ENCODE peak calls at places on chromosomes 4 and X, in six cellular contexts. One of them, this sample, is unnamed.

GRCh38 chrX:47143894-47144625 is 442 bp downstream of the NDUFB11 start:
- DNase-seq in AG04449: no peak
- DNase-seq in suprapubic skin: no peak
- DNase-seq in cardiac muscle cell: peak
- DNase-seq in AG10803: peak
- DNase-seq in SK-N-SH: peak
- DNase-seq in this sample: no peak

GRCh38 chr4:10442976-10443375 is 14.2 kb downstream of the ZNF518B start:
- DNase-seq in AG04449: no peak
- DNase-seq in suprapubic skin: no peak
- DNase-seq in cardiac muscle cell: peak
- DNase-seq in AG10803: no peak
- DNase-seq in SK-N-SH: no peak
- DNase-seq in this sample: no peak

GRCh38 chrX:78092296-78092695 is 11.8 kb upstream of the PGK1 start:
- DNase-seq in AG04449: no peak
- DNase-seq in suprapubic skin: no peak
- DNase-seq in cardiac muscle cell: peak
- DNase-seq in AG10803: peak
- DNase-seq in SK-N-SH: no peak
- DNase-seq in this sample: no peak

GRCh38 chr4:31107362-31107761 is 387.2 kb downstream of the PCDH7 start:
- DNase-seq in AG04449: no peak
- DNase-seq in suprapubic skin: no peak
- DNase-seq in cardiac muscle cell: no peak
- DNase-seq in AG10803: no peak
- DNase-seq in SK-N-SH: no peak
- DNase-seq in this sample: no peak

GRCh38 chr4:121665371-121665770 is 31.4 kb downstream of the ANXA5 start:
- DNase-seq in AG04449: no peak
- DNase-seq in suprapubic skin: no peak
- DNase-seq in cardiac muscle cell: no peak
- DNase-seq in AG10803: no peak
- DNase-seq in SK-N-SH: no peak
- DNase-seq in this sample: no peak

GRCh38 chr4:118120120-118120760 is 86.0 kb downstream of the NDST3 start:
- DNase-seq in AG04449: no peak
- DNase-seq in suprapubic skin: no peak
- DNase-seq in cardiac muscle cell: no peak
- DNase-seq in AG10803: no peak
- DNase-seq in SK-N-SH: no peak
- DNase-seq in this sample: no peak

GRCh38 chr4:24849662-24850280 is 54.4 kb downstream of the SOD3 start:
- DNase-seq in AG04449: no peak
- DNase-seq in suprapubic skin: no peak
- DNase-seq in cardiac muscle cell: no peak
- DNase-seq in AG10803: peak
- DNase-seq in SK-N-SH: no peak
- DNase-seq in this sample: no peak

GRCh38 chrX:32281853-32282252 is 929.5 kb downstream of the DMD start:
- DNase-seq in AG04449: no peak
- DNase-seq in suprapubic skin: no peak
- DNase-seq in cardiac muscle cell: no peak
- DNase-seq in AG10803: no peak
- DNase-seq in SK-N-SH: no peak
- DNase-seq in this sample: no peak

GRCh38 chr4:106986486-106986885 is 49.6 kb downstream of the DKK2 start:
- DNase-seq in AG04449: peak
- DNase-seq in suprapubic skin: no peak
- DNase-seq in cardiac muscle cell: no peak
- DNase-seq in AG10803: peak
- DNase-seq in SK-N-SH: peak
- DNase-seq in this sample: no peak

GRCh38 chrX:138897621-138898492 is 186.3 kb upstream of the FGF13 start:
- DNase-seq in AG04449: no peak
- DNase-seq in suprapubic skin: no peak
- DNase-seq in cardiac muscle cell: no peak
- DNase-seq in AG10803: no peak
- DNase-seq in SK-N-SH: no peak
- DNase-seq in this sample: no peak

GRCh38 chrX:76428243-76429130 is 977 bp downstream of the MAGEE1 start:
- DNase-seq in AG04449: no peak
- DNase-seq in suprapubic skin: peak
- DNase-seq in cardiac muscle cell: no peak
- DNase-seq in AG10803: no peak
- DNase-seq in SK-N-SH: peak
- DNase-seq in this sample: peak

GRCh38 chr4:121714548-121714947 is 17.8 kb upstream of the ANXA5 start:
- DNase-seq in AG04449: no peak
- DNase-seq in suprapubic skin: no peak
- DNase-seq in cardiac muscle cell: no peak
- DNase-seq in AG10803: no peak
- DNase-seq in SK-N-SH: no peak
- DNase-seq in this sample: no peak

GRCh38 chr4:38980903-38981676 is 51.1 kb downstream of the TMEM156 start:
- DNase-seq in AG04449: peak
- DNase-seq in suprapubic skin: no peak
- DNase-seq in cardiac muscle cell: peak
- DNase-seq in AG10803: peak
- DNase-seq in SK-N-SH: peak
- DNase-seq in this sample: no peak

GRCh38 chr4:144402176-144402575 is 243.8 kb upstream of the HHIP start:
- DNase-seq in AG04449: no peak
- DNase-seq in suprapubic skin: no peak
- DNase-seq in cardiac muscle cell: no peak
- DNase-seq in AG10803: no peak
- DNase-seq in SK-N-SH: no peak
- DNase-seq in this sample: no peak

GRCh38 chr4:37828843-37829242 is 2.4 kb downstream of the PGM2 start:
- DNase-seq in AG04449: no peak
- DNase-seq in suprapubic skin: no peak
- DNase-seq in cardiac muscle cell: no peak
- DNase-seq in AG10803: no peak
- DNase-seq in SK-N-SH: no peak
- DNase-seq in this sample: no peak

GRCh38 chr4:140659935-140660710 is 91.4 kb upstream of the UCP1 start:
- DNase-seq in AG04449: no peak
- DNase-seq in suprapubic skin: no peak
- DNase-seq in cardiac muscle cell: no peak
- DNase-seq in AG10803: no peak
- DNase-seq in SK-N-SH: no peak
- DNase-seq in this sample: no peak

GRCh38 chr4:47668810-47669408 is 169.0 kb downstream of the CORIN start:
- DNase-seq in AG04449: no peak
- DNase-seq in suprapubic skin: no peak
- DNase-seq in cardiac muscle cell: peak
- DNase-seq in AG10803: peak
- DNase-seq in SK-N-SH: peak
- DNase-seq in this sample: no peak

GRCh38 chr4:122224348-122224747 is 72.2 kb downstream of the BLTP1 start:
- DNase-seq in AG04449: no peak
- DNase-seq in suprapubic skin: no peak
- DNase-seq in cardiac muscle cell: peak
- DNase-seq in AG10803: peak
- DNase-seq in SK-N-SH: no peak
- DNase-seq in this sample: no peak

GRCh38 chrX:21738145-21738949 is 19.6 kb downstream of the SMPX start:
- DNase-seq in AG04449: no peak
- DNase-seq in suprapubic skin: no peak
- DNase-seq in cardiac muscle cell: no peak
- DNase-seq in AG10803: no peak
- DNase-seq in SK-N-SH: no peak
- DNase-seq in this sample: no peak

GRCh38 chrX:13685126-13685763 is 3.7 kb upstream of the RAB9A start:
- DNase-seq in AG04449: no peak
- DNase-seq in suprapubic skin: no peak
- DNase-seq in cardiac muscle cell: no peak
- DNase-seq in AG10803: no peak
- DNase-seq in SK-N-SH: no peak
- DNase-seq in this sample: no peak

GRCh38 chrX:123121241-123121640 is 62.8 kb upstream of the GRIA3 start:
- DNase-seq in AG04449: no peak
- DNase-seq in suprapubic skin: no peak
- DNase-seq in cardiac muscle cell: no peak
- DNase-seq in AG10803: peak
- DNase-seq in SK-N-SH: no peak
- DNase-seq in this sample: no peak

GRCh38 chr4:39976945-39977488 is 694 bp downstream of the PDS5A start:
- DNase-seq in AG04449: no peak
- DNase-seq in suprapubic skin: no peak
- DNase-seq in cardiac muscle cell: peak
- DNase-seq in AG10803: no peak
- DNase-seq in SK-N-SH: no peak
- DNase-seq in this sample: peak

GRCh38 chrX:39813631-39814246 is 284.0 kb downstream of the BCOR start:
- DNase-seq in AG04449: no peak
- DNase-seq in suprapubic skin: peak
- DNase-seq in cardiac muscle cell: peak
- DNase-seq in AG10803: peak
- DNase-seq in SK-N-SH: peak
- DNase-seq in this sample: no peak

GRCh38 chr4:17884511-17884910 is 73.7 kb downstream of the NCAPG start:
- DNase-seq in AG04449: no peak
- DNase-seq in suprapubic skin: no peak
- DNase-seq in cardiac muscle cell: no peak
- DNase-seq in AG10803: no peak
- DNase-seq in SK-N-SH: no peak
- DNase-seq in this sample: no peak

GRCh38 chr4:132218406-132218805 is 930.7 kb upstream of the PCDH10 start:
- DNase-seq in AG04449: no peak
- DNase-seq in suprapubic skin: no peak
- DNase-seq in cardiac muscle cell: no peak
- DNase-seq in AG10803: no peak
- DNase-seq in SK-N-SH: no peak
- DNase-seq in this sample: no peak

GRCh38 chr4:140095694-140096482 is 58.1 kb downstream of the MAML3 start:
- DNase-seq in AG04449: peak
- DNase-seq in suprapubic skin: no peak
- DNase-seq in cardiac muscle cell: peak
- DNase-seq in AG10803: peak
- DNase-seq in SK-N-SH: peak
- DNase-seq in this sample: no peak

GRCh38 chr4:26985836-26986235 is 125.2 kb downstream of the STIM2 start:
- DNase-seq in AG04449: no peak
- DNase-seq in suprapubic skin: no peak
- DNase-seq in cardiac muscle cell: peak
- DNase-seq in AG10803: no peak
- DNase-seq in SK-N-SH: no peak
- DNase-seq in this sample: no peak

GRCh38 chrX:72609313-72609712 is 36.7 kb upstream of the HDAC8 start:
- DNase-seq in AG04449: no peak
- DNase-seq in suprapubic skin: no peak
- DNase-seq in cardiac muscle cell: peak
- DNase-seq in AG10803: no peak
- DNase-seq in SK-N-SH: no peak
- DNase-seq in this sample: no peak

GRCh38 chr4:59936566-59936965 is 1263.6 kb upstream of the ADGRL3 start:
- DNase-seq in AG04449: no peak
- DNase-seq in suprapubic skin: no peak
- DNase-seq in cardiac muscle cell: no peak
- DNase-seq in AG10803: no peak
- DNase-seq in SK-N-SH: no peak
- DNase-seq in this sample: no peak

GRCh38 chr4:87803421-87803820 is 4.1 kb downstream of the IBSP start:
- DNase-seq in AG04449: no peak
- DNase-seq in suprapubic skin: no peak
- DNase-seq in cardiac muscle cell: no peak
- DNase-seq in AG10803: peak
- DNase-seq in SK-N-SH: no peak
- DNase-seq in this sample: no peak

GRCh38 chr4:10161840-10162239 is 45.2 kb upstream of the WDR1 start:
- DNase-seq in AG04449: no peak
- DNase-seq in suprapubic skin: no peak
- DNase-seq in cardiac muscle cell: no peak
- DNase-seq in AG10803: no peak
- DNase-seq in SK-N-SH: no peak
- DNase-seq in this sample: no peak

GRCh38 chr4:104907991-104908390 is 238.7 kb upstream of the TET2 start:
- DNase-seq in AG04449: no peak
- DNase-seq in suprapubic skin: no peak
- DNase-seq in cardiac muscle cell: no peak
- DNase-seq in AG10803: no peak
- DNase-seq in SK-N-SH: no peak
- DNase-seq in this sample: no peak
- TF ChIP-seq CTCF in AG04449: no peak
- TF ChIP-seq CTCF in suprapubic skin: no peak
- TF ChIP-seq CTCF in cardiac muscle cell: no peak
- TF ChIP-seq CTCF in AG10803: no peak
- TF ChIP-seq CTCF in SK-N-SH: no peak
- TF ChIP-seq CTCF in this sample: no peak

GRCh38 chr4:92968996-92969395 is 665.2 kb downstream of the GRID2 start:
- DNase-seq in AG04449: no peak
- DNase-seq in suprapubic skin: no peak
- DNase-seq in cardiac muscle cell: no peak
- DNase-seq in AG10803: no peak
- DNase-seq in SK-N-SH: no peak
- DNase-seq in this sample: no peak
- TF ChIP-seq CTCF in AG04449: no peak
- TF ChIP-seq CTCF in suprapubic skin: no peak
- TF ChIP-seq CTCF in cardiac muscle cell: no peak
- TF ChIP-seq CTCF in AG10803: no peak
- TF ChIP-seq CTCF in SK-N-SH: no peak
- TF ChIP-seq CTCF in this sample: no peak

GRCh38 chrX:54484666-54485065 is 11.4 kb downstream of the FGD1 start:
- DNase-seq in AG04449: no peak
- DNase-seq in suprapubic skin: no peak
- DNase-seq in cardiac muscle cell: no peak
- DNase-seq in AG10803: peak
- DNase-seq in SK-N-SH: peak
- DNase-seq in this sample: no peak

GRCh38 chrX:54483946-54484345 is 12.1 kb downstream of the FGD1 start:
- DNase-seq in AG04449: no peak
- DNase-seq in suprapubic skin: no peak
- DNase-seq in cardiac muscle cell: no peak
- DNase-seq in AG10803: no peak
- DNase-seq in SK-N-SH: no peak
- DNase-seq in this sample: no peak

GRCh38 chrX:54482839-54483593 is 13.0 kb downstream of the FGD1 start:
- DNase-seq in AG04449: no peak
- DNase-seq in suprapubic skin: no peak
- DNase-seq in cardiac muscle cell: no peak
- DNase-seq in AG10803: peak
- DNase-seq in SK-N-SH: peak
- DNase-seq in this sample: no peak

GRCh38 chrX:54479471-54480122 is 16.4 kb downstream of the FGD1 start:
- DNase-seq in AG04449: no peak
- DNase-seq in suprapubic skin: no peak
- DNase-seq in cardiac muscle cell: peak
- DNase-seq in AG10803: no peak
- DNase-seq in SK-N-SH: no peak
- DNase-seq in this sample: no peak

GRCh38 chrX:54481751-54482150 is 14.3 kb downstream of the FGD1 start:
- DNase-seq in AG04449: no peak
- DNase-seq in suprapubic skin: no peak
- DNase-seq in cardiac muscle cell: no peak
- DNase-seq in AG10803: no peak
- DNase-seq in SK-N-SH: peak
- DNase-seq in this sample: no peak
- TF ChIP-seq CTCF in AG04449: peak
- TF ChIP-seq CTCF in suprapubic skin: no peak
- TF ChIP-seq CTCF in cardiac muscle cell: peak
- TF ChIP-seq CTCF in AG10803: no peak
- TF ChIP-seq CTCF in SK-N-SH: no peak
- TF ChIP-seq CTCF in this sample: no peak

GRCh38 chrX:154711264-154711663 is 39.6 kb downstream of the GAB3 start:
- DNase-seq in AG04449: no peak
- DNase-seq in suprapubic skin: no peak
- DNase-seq in cardiac muscle cell: no peak
- DNase-seq in AG10803: no peak
- DNase-seq in SK-N-SH: no peak
- DNase-seq in this sample: no peak
- TF ChIP-seq CTCF in AG04449: no peak
- TF ChIP-seq CTCF in suprapubic skin: no peak
- TF ChIP-seq CTCF in cardiac muscle cell: no peak
- TF ChIP-seq CTCF in AG10803: no peak
- TF ChIP-seq CTCF in SK-N-SH: no peak
- TF ChIP-seq CTCF in this sample: no peak

This sample was measured in natural killer cell.